ENCODE peak calls at places on chromosomes 11 and 22, in seven cellular contexts. X is endodermal cell; S is CD4-positive, alpha-beta T cell; G is GM10248; M is GM20000; K is upper lobe of right lung; L is mucosa of descending colon. H is an unnamed sample.

GRCh38 chr22:17792289-17792688 is 18.0 kb upstream of the BID start:
- DNase-seq in G (no peak), M (no peak), L (no peak), K (no peak), S (no peak), X (peak; percentile 80), H (no peak)

GRCh38 chr11:68398870-68399865 is 61.4 kb upstream of the PPP6R3 start:
- DNase-seq in G (no peak), M (no peak), S (no peak), L (no peak), X (no peak), K (no peak), H (no peak)

GRCh38 chr11:47220401-47220821 is 5.6 kb downstream of the DDB2 start:
- DNase-seq in G (no peak), L (no peak), M (no peak), K (no peak), S (no peak), X (no peak), H (no peak)

GRCh38 chr11:27024865-27025264 is 15.8 kb upstream of the BBOX1 start:
- DNase-seq in K (no peak), G (no peak), M (no peak), L (no peak), S (no peak), X (no peak), H (no peak)

GRCh38 chr11:69292221-69292648 is 1.7 kb upstream of the MYEOV start:
- DNase-seq in G (no peak), L (no peak), M (peak; percentile 63), S (peak; percentile 33), K (no peak), X (peak; percentile 89), H (no peak)

GRCh38 chr11:95148421-95148820 is 58.8 kb downstream of the ENDOD1 start:
- DNase-seq in G (no peak), K (no peak), L (no peak), M (no peak), S (no peak), X (no peak), H (no peak)

GRCh38 chr11:126268361-126268707 is 361 bp downstream of the SRPRA start:
- DNase-seq in X (no peak), L (no peak), K (peak; percentile 70), M (no peak), G (no peak), S (no peak), H (no peak)

GRCh38 chr11:64566042-64566914 is 24.7 kb upstream of the SLC22A12 start:
- DNase-seq in K (peak; percentile 64), M (no peak), G (no peak), L (peak; percentile 78), X (peak; percentile 89), S (peak; percentile 35), H (no peak)

GRCh38 chr11:79116600-79116999 is 324.2 kb downstream of the TENM4 start:
- DNase-seq in X (no peak), L (no peak), K (no peak), G (no peak), S (no peak), M (no peak), H (no peak)

GRCh38 chr11:101584651-101585050 is 844 bp upstream of the TRPC6 start:
- DNase-seq in K (no peak), G (no peak), S (no peak), X (no peak), M (no peak), L (no peak), H (no peak)

GRCh38 chr11:64419818-64420485 is 61.0 kb downstream of the RPS6KA4 start:
- DNase-seq in X (no peak), S (no peak), M (no peak), G (no peak), K (no peak), L (no peak), H (no peak)

DNA sequence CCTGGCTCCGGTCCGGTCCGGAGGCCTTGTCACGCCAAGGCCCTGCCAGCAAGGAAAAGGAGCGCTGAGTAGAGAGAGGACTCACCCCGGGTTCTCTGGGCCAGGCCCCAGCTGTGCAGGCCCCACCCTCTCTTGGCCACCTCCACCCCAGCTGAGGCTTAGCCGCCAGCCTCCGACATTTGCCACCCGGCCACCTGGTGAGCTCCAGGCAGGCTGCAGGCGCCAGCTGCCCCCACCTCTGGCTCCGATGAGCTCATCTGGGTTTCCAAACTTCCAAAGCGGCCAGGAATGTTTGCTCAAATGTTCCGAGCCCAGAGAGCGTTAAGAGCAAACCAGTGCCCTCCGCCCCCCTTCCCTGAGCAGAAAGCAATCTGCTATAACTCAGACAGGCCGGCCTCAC is 9.0 kb upstream of the MN1 start:
- DNase-seq in S (no peak), G (no peak), M (no peak), L (peak; percentile 26), X (peak; percentile 89), K (no peak), H (no peak)
- TF ChIP-seq CTCF in S (no peak), G (no peak), M (no peak), L (no peak), X (no peak), K (no peak), H (no peak)

DNA sequence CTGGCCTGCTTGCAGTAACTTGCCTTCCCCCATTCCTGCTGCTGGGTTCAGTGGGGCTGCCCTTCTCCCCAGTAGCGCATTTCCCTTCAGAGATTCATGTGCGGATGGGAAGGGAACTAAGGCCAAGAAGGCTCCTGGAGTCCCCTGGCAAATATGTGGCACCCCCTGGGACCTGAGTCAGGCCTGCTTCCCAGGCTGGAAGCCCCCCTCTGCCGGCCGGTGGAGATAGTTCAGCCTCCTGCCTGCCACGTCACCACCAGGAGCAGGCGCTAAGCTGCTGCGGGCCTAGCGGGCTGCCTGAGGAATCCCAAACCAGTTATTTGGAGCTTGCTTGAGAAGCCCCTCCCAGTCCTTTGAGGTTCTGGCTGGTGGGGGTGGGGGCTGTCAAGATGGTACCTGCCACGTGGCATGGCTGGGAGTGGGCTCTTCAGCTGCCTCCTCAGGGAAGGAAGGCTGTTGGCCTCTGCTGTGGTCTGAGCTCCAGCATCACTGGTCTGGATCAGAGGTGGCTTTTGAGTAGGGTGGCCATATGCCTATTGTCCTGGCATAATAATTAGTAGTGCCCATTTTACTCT is 2.0 kb downstream of the SERPINH1 start:
- DNase-seq in L (no peak), X (peak; percentile 95), K (peak; percentile 77), S (no peak), M (no peak), G (no peak), H (no peak)
- TF ChIP-seq CTCF in L (no peak), X (peak; percentile 78), K (peak; percentile 42), S (no peak), M (no peak), G (no peak), H (no peak)

GRCh38 chr11:57135020-57135751 is 46.6 kb upstream of the LRRC55 start:
- DNase-seq in L (no peak), S (no peak), M (no peak), G (no peak), K (no peak), X (no peak), H (no peak)

GRCh38 chr11:57134284-57134683 is 47.5 kb upstream of the LRRC55 start:
- DNase-seq in M (no peak), S (no peak), X (no peak), L (no peak), G (no peak), K (no peak), H (no peak)

GRCh38 chr11:57133616-57134015 is 48.1 kb upstream of the LRRC55 start:
- DNase-seq in L (no peak), G (no peak), X (no peak), S (no peak), K (no peak), M (no peak), H (no peak)

GRCh38 chr11:57126766-57127400 is 54.9 kb upstream of the LRRC55 start:
- DNase-seq in K (no peak), L (no peak), G (no peak), S (no peak), M (no peak), X (no peak), H (no peak)

GRCh38 chr11:57131080-57131790 is 50.5 kb upstream of the LRRC55 start:
- DNase-seq in L (peak; percentile 58), K (no peak), G (no peak), M (no peak), X (peak; percentile 93), S (no peak), H (no peak)
- TF ChIP-seq CTCF in L (no peak), K (peak; percentile 59), G (peak; percentile 7), M (peak; percentile 26), X (peak; percentile 96), S (no peak), H (peak; percentile 37)

GRCh38 chr11:122817121-122817520 is 21.2 kb upstream of the CRTAM start:
- DNase-seq in M (no peak), L (peak; percentile 66), S (no peak), K (no peak), G (no peak), X (no peak), H (no peak)
- TF ChIP-seq CTCF in M (no peak), L (no peak), S (no peak), K (no peak), G (no peak), X (no peak), H (no peak)

GRCh38 chr11:10607462-10607861 is 39.0 kb upstream of the LYVE1 start:
- DNase-seq in L (no peak), X (no peak), S (no peak), M (no peak), K (no peak), G (no peak), H (no peak)
- TF ChIP-seq CTCF in L (no peak), X (no peak), S (no peak), M (no peak), K (no peak), G (no peak), H (no peak)

GRCh38 chr11:134639586-134640330 is 227.7 kb upstream of the B3GAT1 start:
- DNase-seq in S (no peak), M (no peak), G (no peak), L (peak; percentile 73), K (peak; percentile 72), X (peak; percentile 45), H (no peak)
- TF ChIP-seq CTCF in S (no peak), M (no peak), G (no peak), L (no peak), K (no peak), X (no peak), H (no peak)

DNA sequence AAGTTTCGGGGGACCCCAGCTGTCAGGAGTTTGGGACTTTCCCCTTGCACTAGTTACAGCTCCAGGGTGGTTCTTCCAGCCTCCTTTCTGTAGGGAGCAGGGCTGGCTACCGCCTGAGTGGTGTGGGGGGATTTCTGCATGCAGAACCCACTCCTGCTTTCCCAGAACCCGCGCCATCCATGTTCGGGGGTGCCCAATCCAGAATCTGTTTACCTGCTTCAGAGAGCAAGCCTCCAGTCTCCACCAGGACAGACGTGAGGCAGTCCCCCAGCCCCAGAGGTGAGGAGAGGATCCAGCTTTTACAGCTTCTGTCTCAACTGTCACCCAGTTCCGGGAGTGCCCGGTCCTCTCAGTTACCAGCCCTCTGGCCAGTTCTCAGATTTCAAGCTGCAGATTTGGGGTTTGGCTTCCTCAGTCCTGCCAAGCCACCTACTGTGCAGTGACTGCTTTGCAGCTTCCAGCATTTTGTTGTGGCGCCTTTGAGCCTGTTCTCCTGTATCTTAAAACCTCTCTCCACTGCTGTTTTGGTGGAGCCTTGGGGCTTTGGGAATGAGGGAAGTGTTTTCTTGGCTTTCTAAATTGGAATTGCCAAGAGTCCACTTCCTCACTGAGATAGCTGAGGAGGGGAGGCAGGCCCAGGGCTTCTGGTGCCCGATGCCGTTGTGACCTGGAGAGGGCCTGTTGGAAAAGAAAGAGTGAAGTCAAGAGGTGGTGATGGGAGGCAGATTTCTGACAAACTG is 513.2 kb downstream of the TBC1D22A start:
- DNase-seq in M (no peak), X (no peak), K (peak; percentile 40), S (no peak), L (no peak), G (no peak), H (no peak)
- TF ChIP-seq CTCF in M (no peak), X (no peak), K (peak; percentile 5), S (no peak), L (no peak), G (no peak), H (no peak)